ENCODE peak calls at places on chromosome 4, in nine cellular contexts. B, V, T, Q, N, P, S, W and F are unnamed samples. For H3K36me3, the result is how much of the 10 kb centered on the place peaks cover.

GRCh38 chr4:28639747-28640146 is 1779.1 kb downstream of the STIM2 start:
- DNase-seq in V (no peak), P (no peak), T (no peak), S (no peak), B (no peak), Q (no peak), N (no peak), W (no peak), F (no peak)

GRCh38 chr4:139099366-139099982 is 77.5 kb downstream of the ELF2 start:
- DNase-seq in V (peak), P (no peak), N (peak), W (no peak), B (peak), T (no peak), S (peak), Q (peak), F (no peak)

GRCh38 chr4:17516980-17517379 is 2.0 kb downstream of the CLRN2 start:
- DNase-seq in W (no peak), P (no peak), V (no peak), T (no peak), Q (no peak), S (no peak), N (no peak), B (no peak), F (no peak)

GRCh38 chr4:142405021-142405991 is 440.8 kb downstream of the INPP4B start:
- DNase-seq in Q (peak), V (peak), N (peak), S (peak), P (peak), T (no peak), B (peak), W (no peak), F (peak)

GRCh38 chr4:122747883-122748282 is 15.4 kb downstream of the BBS12 start:
- DNase-seq in N (no peak), Q (peak), T (no peak), B (no peak), V (no peak), W (no peak), S (no peak), P (no peak), F (no peak)

GRCh38 chr4:102180080-102180479 is 165.2 kb downstream of the SLC39A8 start:
- DNase-seq in Q (peak), T (no peak), W (no peak), B (no peak), P (no peak), S (no peak), V (no peak), N (no peak), F (no peak)

GRCh38 chr4:11628093-11628725 is 199.5 kb upstream of the HS3ST1 start:
- DNase-seq in T (no peak), B (no peak), P (no peak), S (no peak), V (no peak), Q (peak), W (no peak), N (no peak), F (no peak)

GRCh38 chr4:6439120-6439757 is 33.2 kb downstream of the PPP2R2C start:
- DNase-seq in P (no peak), W (no peak), T (no peak), S (no peak), Q (no peak), N (no peak), B (no peak), V (no peak), F (peak)

GRCh38 chr4:26028793-26029511 is 114.9 kb downstream of the SMIM20 start:
- DNase-seq in Q (peak), S (peak), N (peak), W (no peak), P (peak), T (no peak), B (peak), V (peak), F (peak)
- H3K4me3 ChIP-seq in Q (no peak), S (no peak), N (peak), W (peak), P (peak), T (no peak), B (no peak), V (no peak), F (no peak)

GRCh38 chr4:1993169-1993516 is 15.6 kb downstream of the NELFA start:
- DNase-seq in Q (no peak), W (no peak), T (no peak), B (no peak), N (no peak), S (no peak), V (no peak), P (no peak), F (peak)

GRCh38 chr4:1998296-1998695 is 10.5 kb downstream of the NELFA start:
- DNase-seq in Q (no peak), N (no peak), S (no peak), V (no peak), W (no peak), T (no peak), B (no peak), P (no peak), F (no peak)

GRCh38 chr4:1997712-1998111 is 11.1 kb downstream of the NELFA start:
- DNase-seq in N (no peak), Q (no peak), V (no peak), B (no peak), S (no peak), W (no peak), P (no peak), T (no peak), F (no peak)

GRCh38 chr4:1994935-1995334 is 13.8 kb downstream of the NELFA start:
- DNase-seq in P (no peak), T (peak), N (no peak), V (no peak), W (no peak), Q (no peak), S (no peak), B (no peak), F (no peak)

GRCh38 chr4:1996866-1997611 is 11.7 kb downstream of the NELFA start:
- DNase-seq in P (no peak), N (no peak), B (no peak), S (no peak), T (no peak), W (no peak), V (no peak), Q (no peak), F (no peak)
- H3K36me3 ChIP-seq in P (under half), N (under half), B (under half), S (under half), T (under half), W (under half), V (under half), Q (under half), F (under half)

GRCh38 chr4:82461710-82462109 is 31.3 kb downstream of the ENOPH1 start:
- DNase-seq in T (no peak), Q (no peak), S (no peak), B (no peak), V (no peak), P (no peak), N (no peak), W (no peak), F (no peak)
- H3K27ac ChIP-seq in T (peak), Q (no peak), S (no peak), B (no peak), V (no peak), P (no peak), N (no peak), W (no peak), F (no peak)

DNA sequence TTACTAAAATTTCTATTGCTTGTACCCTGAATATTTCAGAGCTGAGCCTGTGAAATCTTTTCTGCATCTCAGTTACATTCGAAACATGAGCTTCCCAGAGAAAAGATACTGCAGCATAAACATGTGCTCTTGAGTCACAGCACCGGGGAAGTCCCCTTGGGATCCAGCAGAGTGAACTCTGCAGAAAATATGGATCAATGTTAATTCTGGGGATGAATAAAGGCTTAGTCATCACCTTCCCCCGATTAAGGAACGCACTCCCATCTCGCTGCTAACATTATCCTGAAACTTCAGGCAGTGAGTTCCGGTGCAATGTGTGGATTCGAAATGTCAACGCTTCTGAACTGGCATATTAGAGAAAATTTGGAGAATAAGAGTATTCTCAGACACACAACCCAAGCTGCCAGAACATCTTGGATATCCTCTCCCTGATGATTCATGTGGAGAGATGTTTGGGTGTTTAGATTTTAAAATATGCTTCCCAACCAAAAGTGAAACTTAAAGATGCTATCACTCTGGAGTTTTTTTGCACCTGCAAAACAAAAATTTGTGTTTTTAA is 90.8 kb downstream of the IRF2 start:
- DNase-seq in B (peak), P (no peak), Q (peak), N (peak), V (no peak), S (peak), W (no peak), T (no peak), F (peak)
- H3K4me3 ChIP-seq in B (peak), P (peak), Q (no peak), N (peak), V (no peak), S (no peak), W (peak), T (peak), F (peak)

GRCh38 chr4:42480774-42481173 is 83.5 kb downstream of the SHISA3 start:
- DNase-seq in N (no peak), T (no peak), Q (no peak), S (no peak), V (no peak), W (no peak), P (no peak), B (no peak), F (no peak)
- H3K36me3 ChIP-seq in N (under half), T (under half), Q (under half), S (under half), V (under half), W (under half), P (under half), B (under half), F (under half)